ENCODE peak calls at places on chromosome 17, in four cellular contexts. H is IMR-90, A is HepG2, Z is GM12878. U is an unnamed sample.
A peak's percentile ranks its signal among the peaks of the same experiment; 100 is the strongest.

GRCh38 chr17:81701288-81702071 is 1.7 kb upstream of the MRPL12 start:
- DNase-seq in H (no peak), Z (no peak), A (no peak), U (no peak)

GRCh38 chr17:73624496-73624988 is 19.7 kb downstream of the SDK2 start:
- DNase-seq in A (no peak), Z (no peak), H (no peak), U (no peak)

GRCh38 chr17:42199411-42200011 is 5.2 kb upstream of the GHDC start:
- DNase-seq in H (no peak), Z (no peak), A (no peak), U (no peak)

GRCh38 chr17:50043290-50044148 is 12.4 kb upstream of the ITGA3 start:
- DNase-seq in A (no peak), Z (no peak), H (no peak), U (no peak)

GRCh38 chr17:40218740-40219072 is 398 bp upstream of the WIPF2 start:
- DNase-seq in Z (peak; percentile 40), H (peak; percentile 86), A (peak; percentile 37), U (peak; percentile 80)

GRCh38 chr17:51169340-51169739 is 3.1 kb downstream of the NME2 start:
- DNase-seq in Z (no peak), H (peak; percentile 45), A (no peak), U (no peak)

GRCh38 chr17:71636644-71637043 is 484.2 kb upstream of the SOX9 start:
- DNase-seq in Z (no peak), A (no peak), H (no peak), U (no peak)

GRCh38 chr17:4375039-4375748 is 8.7 kb upstream of the UBE2G1 start:
- DNase-seq in A (no peak), H (no peak), Z (peak; percentile 98), U (no peak)

GRCh38 chr17:50899005-50899460 is 32.9 kb upstream of the TOB1 start:
- DNase-seq in H (no peak), A (peak; percentile 88), Z (no peak), U (no peak)

GRCh38 chr17:29048440-29049360 is 5.8 kb downstream of the PIPOX start:
- DNase-seq in A (no peak), H (peak; percentile 32), Z (no peak), U (peak; percentile 80)

GRCh38 chr17:17384961-17385360 is 81.8 kb downstream of the NT5M start:
- DNase-seq in A (no peak), Z (no peak), H (no peak), U (no peak)

GRCh38 chr17:15502315-15503112 is 35.1 kb upstream of the CDRT4 start:
- DNase-seq in A (peak; percentile 28), Z (no peak), H (peak; percentile 93), U (peak; percentile 89)

GRCh38 chr17:39576187-39576586 is 31.5 kb downstream of the NEUROD2 start:
- DNase-seq in H (no peak), A (peak; percentile 35), Z (no peak), U (peak; percentile 87)

GRCh38 chr17:7237266-7237760 is 1.9 kb downstream of the PHF23 start:
- DNase-seq in A (no peak), H (no peak), Z (no peak), U (no peak)

GRCh38 chr17:46173153-46173552 is 20.1 kb downstream of the KANSL1 start:
- DNase-seq in A (no peak), H (no peak), Z (no peak), U (no peak)

GRCh38 chr17:39404542-39405378 is 3.3 kb upstream of the FBXL20 start:
- DNase-seq in H (peak; percentile 91), Z (no peak), A (no peak), U (no peak)

GRCh38 chr17:7862692-7863437 is 5.1 kb downstream of the CYB5D1 start:
- DNase-seq in A (peak; percentile 91), Z (no peak), H (peak; percentile 54), U (peak; percentile 71)

GRCh38 chr17:56087199-56087598 is 66.1 kb upstream of the ANKFN1 start:
- DNase-seq in A (no peak), H (no peak), Z (no peak), U (no peak)
- TF ChIP-seq MXI1 in A (no peak), H (no peak), Z (no peak), U (no peak)

GRCh38 chr17:79414063-79414462 is 196.8 kb downstream of the RBFOX3 start:
- DNase-seq in A (no peak), H (no peak), Z (no peak), U (no peak)

GRCh38 chr17:79415365-79415764 is 195.5 kb downstream of the RBFOX3 start:
- DNase-seq in H (no peak), Z (no peak), A (no peak), U (no peak)

GRCh38 chr17:79414520-79415065 is 196.3 kb downstream of the RBFOX3 start:
- DNase-seq in H (no peak), A (no peak), Z (no peak), U (no peak)

GRCh38 chr17:79412110-79412509 is 198.7 kb downstream of the RBFOX3 start:
- DNase-seq in Z (no peak), H (no peak), A (no peak), U (no peak)

GRCh38 chr17:79413591-79413990 is 197.3 kb downstream of the RBFOX3 start:
- DNase-seq in H (no peak), Z (no peak), A (no peak), U (peak; percentile 72)
- TF ChIP-seq MXI1 in H (no peak), Z (no peak), A (no peak), U (no peak)

GRCh38 chr17:30858556-30859250 is 26.9 kb downstream of the ATAD5 start:
- DNase-seq in A (no peak), H (peak; percentile 1), Z (no peak), U (no peak)
- TF ChIP-seq MXI1 in A (no peak), H (no peak), Z (no peak), U (no peak)

DNA sequence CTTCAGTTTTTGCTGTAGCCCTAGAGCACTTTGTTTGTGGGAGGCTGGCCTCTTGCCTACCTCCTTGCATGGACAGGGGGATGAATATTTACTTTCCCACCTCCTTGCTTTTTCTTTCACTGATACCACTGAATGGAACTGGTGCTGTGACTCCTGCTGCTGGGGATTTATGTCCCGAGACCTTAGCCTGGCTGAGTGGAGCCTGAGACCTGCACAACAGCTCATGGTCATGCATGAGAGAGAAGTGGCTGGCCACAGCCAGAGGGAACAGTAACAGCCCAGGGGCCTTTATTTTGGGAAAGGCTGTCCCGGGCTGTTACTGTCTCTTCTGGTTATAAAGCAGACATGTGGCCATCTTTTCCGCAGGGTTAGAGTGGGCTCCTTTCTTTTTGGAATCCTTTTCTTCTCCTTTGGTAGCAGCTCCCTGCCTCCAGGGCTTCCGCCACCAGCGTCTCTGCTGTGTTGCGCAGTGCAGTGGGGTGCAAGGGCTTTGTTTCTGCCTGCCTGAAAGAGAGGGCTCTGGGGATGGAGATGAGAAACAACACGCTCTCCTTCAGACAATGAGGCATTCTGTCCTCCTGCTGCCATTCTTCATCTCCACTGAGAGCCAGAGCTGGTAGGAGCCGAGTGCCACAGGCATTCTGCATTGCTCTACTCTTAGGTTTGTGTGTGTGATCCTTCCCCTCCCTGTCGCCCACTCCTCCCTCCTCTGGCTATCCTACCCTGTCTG is 14.5 kb downstream of the SNX11 start:
- DNase-seq in H (no peak), Z (no peak), A (no peak), U (no peak)
- TF ChIP-seq MXI1 in H (no peak), Z (no peak), A (no peak), U (no peak)

DNA sequence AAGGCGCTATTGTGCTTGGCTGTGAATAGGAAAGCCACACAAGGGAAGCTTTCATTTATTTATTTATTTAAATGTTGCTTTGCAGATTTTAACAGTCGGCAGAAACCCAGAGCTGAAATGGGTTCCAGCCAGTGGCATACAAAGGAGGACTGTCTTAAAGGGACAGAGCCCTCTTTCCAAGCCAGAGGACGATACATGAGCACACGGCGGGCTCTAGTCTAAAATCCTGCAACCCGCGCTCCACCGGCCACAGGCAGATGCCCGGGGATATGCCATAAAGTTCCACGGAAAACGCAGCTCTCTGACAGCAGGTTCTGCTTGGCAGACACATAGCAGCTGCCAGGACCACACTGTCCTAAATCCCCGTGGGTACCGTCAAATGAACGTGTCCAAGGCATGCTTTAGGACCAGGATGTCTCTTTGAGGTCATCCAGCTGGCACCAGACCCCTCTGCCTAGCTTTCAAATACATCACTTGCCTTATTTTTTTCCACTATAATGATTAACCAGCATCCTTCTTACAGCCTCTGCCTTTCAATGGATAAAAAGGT is 64.6 kb downstream of the CYTH1 start:
- DNase-seq in A (peak; percentile 39), Z (no peak), H (peak; percentile 26), U (peak; percentile 75)
- TF ChIP-seq MXI1 in A (no peak), Z (no peak), H (no peak), U (no peak)

GRCh38 chr17:63932008-63932561 is at the start of gene CD79B:
- DNase-seq in H (no peak), Z (no peak), A (no peak), U (peak; percentile 28)

GRCh38 chr17:63928966-63929695 is 3.0 kb downstream of the CD79B start:
- DNase-seq in H (no peak), A (no peak), Z (no peak), U (peak; percentile 21)

GRCh38 chr17:63932721-63933120 is 590 bp upstream of the CD79B start:
- DNase-seq in A (no peak), H (no peak), Z (no peak), U (peak; percentile 22)

GRCh38 chr17:63929860-63930766 is 2.0 kb downstream of the CD79B start:
- DNase-seq in A (no peak), Z (no peak), H (no peak), U (peak; percentile 31)

GRCh38 chr17:63930951-63931575 is 1.1 kb downstream of the CD79B start:
- DNase-seq in A (no peak), Z (no peak), H (no peak), U (peak; percentile 50)
- TF ChIP-seq MXI1 in A (no peak), Z (no peak), H (no peak), U (no peak)

GRCh38 chr17:64230551-64231408 is 32.3 kb downstream of the TEX2 start:
- DNase-seq in H (peak; percentile 97), Z (no peak), A (no peak), U (no peak)
- TF ChIP-seq MXI1 in H (no peak), Z (no peak), A (no peak), U (no peak)

DNA sequence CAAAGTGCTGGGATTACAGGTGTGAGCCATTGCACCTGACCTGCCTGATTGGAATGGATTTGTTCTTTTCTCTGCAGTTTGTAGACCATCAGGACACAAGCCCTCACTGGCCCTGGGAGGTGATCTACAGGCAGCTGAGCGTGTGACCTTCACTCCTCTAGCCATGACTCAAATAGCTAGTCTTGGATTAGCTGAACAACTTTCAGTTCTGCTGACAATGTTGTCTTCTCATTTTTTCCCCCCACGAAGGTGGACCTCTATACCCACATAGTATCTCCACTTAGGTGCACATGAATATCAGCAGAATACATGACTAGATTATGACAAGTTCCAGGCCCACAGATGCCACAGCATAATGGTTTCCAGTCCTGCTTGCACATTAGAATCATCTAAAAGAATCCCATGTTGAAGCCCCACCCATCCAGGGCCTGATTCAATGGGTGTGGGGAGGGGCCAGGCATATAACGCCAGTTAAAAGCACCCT is 36.8 kb downstream of the HS3ST3B1 start:
- DNase-seq in H (no peak), A (no peak), Z (no peak), U (no peak)
- TF ChIP-seq MXI1 in H (no peak), A (no peak), Z (no peak), U (no peak)